ENCODE peak calls at places on chromosomes 16 and 17, in ten cellular contexts. X is lung, A is endothelial cell, K is hepatocyte, V is adrenal gland, E is lower leg skin, G is esophagus squamous epithelium, S is ascending aorta, O is progenitor cell of endocrine pancreas, W is brain microvascular endothelial cell. N is an unnamed sample.

GRCh38 chr16:69243479-69243878 is 56.5 kb downstream of the SNTB2 start:
- DNase-seq in X (no peak), A (no peak), K (no peak), V (no peak), E (no peak), G (no peak), S (no peak), O (no peak), W (peak), N (no peak)

GRCh38 chr17:29205047-29205446 is 24.8 kb upstream of the MYO18A start:
- DNase-seq in X (no peak), A (no peak), K (no peak), V (peak), E (no peak), G (no peak), S (no peak), O (no peak), W (no peak), N (no peak)

GRCh38 chr16:57028086-57028485 is 38.7 kb downstream of the NLRC5 start:
- DNase-seq in X (no peak), A (no peak), K (no peak), V (no peak), E (no peak), G (no peak), S (no peak), O (no peak), W (no peak), N (no peak)

GRCh38 chr17:72297326-72298115 is 176.7 kb downstream of the SOX9 start:
- DNase-seq in X (no peak), A (no peak), K (no peak), V (no peak), E (peak), G (no peak), S (no peak), O (no peak), W (peak), N (no peak)

GRCh38 chr16:56909484-56910113 is 22.3 kb upstream of the HERPUD1 start:
- DNase-seq in X (no peak), A (no peak), K (no peak), V (no peak), E (no peak), G (no peak), S (no peak), O (no peak), W (no peak), N (no peak)

GRCh38 chr17:17518951-17519350 is 22.8 kb upstream of the RASD1 start:
- DNase-seq in X (no peak), A (no peak), K (no peak), V (no peak), E (no peak), G (no peak), S (no peak), O (no peak), W (no peak), N (no peak)

GRCh38 chr17:65278050-65278819 is 141.1 kb downstream of the RGS9 start:
- DNase-seq in X (peak), A (peak), K (peak), V (peak), E (no peak), G (no peak), S (no peak), O (peak), W (peak), N (no peak)

GRCh38 chr17:31533546-31534155 is 142.2 kb downstream of the RAB11FIP4 start:
- DNase-seq in X (no peak), A (peak), K (peak), V (no peak), E (no peak), G (no peak), S (no peak), O (no peak), W (peak), N (no peak)

GRCh38 chr17:7916383-7916677 is 241 bp upstream of the RNF227 start:
- DNase-seq in X (no peak), A (no peak), K (no peak), V (no peak), E (no peak), G (no peak), S (no peak), O (no peak), W (no peak), N (no peak)

GRCh38 chr17:38587193-38587592 is 18.6 kb downstream of the SRCIN1 start:
- DNase-seq in X (no peak), A (no peak), K (no peak), V (no peak), E (no peak), G (no peak), S (no peak), O (no peak), W (no peak), N (no peak)
- TF ChIP-seq CTCF in X (no peak), A (no peak), K (no peak), V (no peak), E (no peak), G (no peak), S (no peak), O (no peak), W (no peak), N (no peak)

GRCh38 chr17:78314683-78315354 is 45.1 kb downstream of the SOCS3 start:
- DNase-seq in X (no peak), A (no peak), K (no peak), V (no peak), E (no peak), G (no peak), S (no peak), O (no peak), W (no peak), N (no peak)
- TF ChIP-seq CTCF in X (no peak), A (peak), K (no peak), V (no peak), E (no peak), G (peak), S (no peak), O (no peak), W (peak), N (no peak)

GRCh38 chr17:56751145-56751743 is 82.5 kb downstream of the C17orf67 start:
- DNase-seq in X (no peak), A (peak), K (no peak), V (no peak), E (no peak), G (no peak), S (no peak), O (no peak), W (no peak), N (no peak)
- TF ChIP-seq CTCF in X (no peak), A (peak), K (no peak), V (no peak), E (no peak), G (no peak), S (no peak), O (no peak), W (peak), N (no peak)

GRCh38 chr16:81882559-81882958 is 103.5 kb downstream of the PLCG2 start:
- DNase-seq in X (no peak), A (no peak), K (no peak), V (no peak), E (no peak), G (no peak), S (no peak), O (no peak), W (no peak), N (no peak)

GRCh38 chr16:81878529-81878928 is 99.4 kb downstream of the PLCG2 start:
- DNase-seq in X (no peak), A (no peak), K (no peak), V (no peak), E (no peak), G (no peak), S (no peak), O (no peak), W (no peak), N (no peak)

GRCh38 chr16:81881228-81881627 is 102.1 kb downstream of the PLCG2 start:
- DNase-seq in X (no peak), A (no peak), K (no peak), V (no peak), E (no peak), G (no peak), S (no peak), O (no peak), W (no peak), N (no peak)

GRCh38 chr16:81880816-81881215 is 101.7 kb downstream of the PLCG2 start:
- DNase-seq in X (no peak), A (no peak), K (no peak), V (no peak), E (no peak), G (no peak), S (no peak), O (no peak), W (no peak), N (no peak)

GRCh38 chr16:81879625-81880024 is 100.5 kb downstream of the PLCG2 start:
- DNase-seq in X (no peak), A (no peak), K (no peak), V (no peak), E (no peak), G (no peak), S (no peak), O (no peak), W (no peak), N (no peak)
- TF ChIP-seq CTCF in X (no peak), A (peak), K (no peak), V (peak), E (no peak), G (no peak), S (no peak), O (no peak), W (peak), N (no peak)

N was measured in GM20000.